ENCODE peak calls at places on chromosomes 3 and 15, in six cellular contexts. B is trophoblast cell, X is cardiac muscle cell, Z is stomach, T is SK-N-SH, K is sigmoid colon. J is an unnamed sample. For H3K27me3 and H3K36me3, the result is how much of the 10 kb centered on the place peaks cover.

GRCh38 chr15:57556040-57556439 is 35.7 kb upstream of the MYZAP start:
- DNase-seq in B (no peak), K (no peak), T (no peak), Z (no peak), X (no peak), J (no peak)

GRCh38 chr15:45703670-45704328 is 69.0 kb downstream of the SQOR start:
- DNase-seq in K (no peak), T (no peak), Z (no peak), X (no peak), B (no peak), J (peak)

GRCh38 chr3:60086811-60087210 is 1037.0 kb upstream of the CFAP20DC start:
- DNase-seq in Z (no peak), T (no peak), X (no peak), K (no peak), B (peak), J (no peak)

GRCh38 chr3:61030469-61031035 is 220.7 kb downstream of the FHIT start:
- DNase-seq in T (no peak), Z (no peak), B (peak), X (no peak), K (no peak), J (no peak)

GRCh38 chr3:51894939-51895338 is 8.2 kb downstream of the IQCF1 start:
- DNase-seq in Z (no peak), T (no peak), X (no peak), B (no peak), K (no peak), J (no peak)

GRCh38 chr3:172709776-172710708 is 825 bp downstream of the NCEH1 start:
- DNase-seq in K (peak), T (peak), X (peak), Z (peak), B (peak), J (peak)

GRCh38 chr3:135109681-135110080 is 314.6 kb downstream of the EPHB1 start:
- DNase-seq in X (no peak), K (no peak), B (no peak), T (no peak), Z (no peak), J (no peak)

GRCh38 chr3:13045904-13046568 is 27.2 kb downstream of the IQSEC1 start:
- DNase-seq in T (no peak), X (no peak), B (peak), Z (no peak), K (no peak), J (no peak)

GRCh38 chr3:172085557-172085895 is 46.1 kb downstream of the FNDC3B start:
- DNase-seq in B (no peak), K (no peak), T (no peak), X (no peak), Z (no peak), J (no peak)

GRCh38 chr3:142881445-142882224 is 7.2 kb downstream of the PCOLCE2 start:
- DNase-seq in T (no peak), K (no peak), X (no peak), B (no peak), Z (no peak), J (no peak)

GRCh38 chr3:115169808-115170207 is 22.7 kb upstream of the ZBTB20 start:
- DNase-seq in T (no peak), Z (no peak), X (no peak), K (no peak), B (peak), J (no peak)

GRCh38 chr15:63156086-63156707 is 1.1 kb downstream of the RPS27L start:
- DNase-seq in B (peak), K (no peak), X (no peak), T (peak), Z (no peak), J (no peak)

GRCh38 chr3:146163584-146163983 is 2.6 kb upstream of the PLOD2 start:
- DNase-seq in B (peak), X (no peak), K (no peak), T (no peak), Z (no peak), J (no peak)

GRCh38 chr15:27234593-27234992 is 263.6 kb downstream of the GABRG3 start:
- DNase-seq in T (peak), K (no peak), B (no peak), Z (no peak), X (no peak), J (no peak)

GRCh38 chr15:46260937-46261336 is 626.1 kb downstream of the SQOR start:
- DNase-seq in Z (no peak), B (no peak), X (no peak), K (no peak), T (no peak), J (peak)

GRCh38 chr3:169044341-169045113 is 619.0 kb downstream of the MECOM start:
- DNase-seq in Z (no peak), B (peak), T (no peak), X (no peak), K (no peak), J (no peak)

GRCh38 chr3:53518495-53518981 is 24.1 kb downstream of the CACNA1D start:
- DNase-seq in K (no peak), T (no peak), B (peak), Z (no peak), X (no peak), J (no peak)

GRCh38 chr15:55241895-55242294 is 45.2 kb upstream of the RSL24D1 start:
- DNase-seq in T (no peak), B (no peak), K (no peak), Z (no peak), X (no peak), J (no peak)

GRCh38 chr3:50267280-50267913 is 1.6 kb upstream of the SEMA3B start:
- DNase-seq in T (no peak), B (peak), X (peak), K (peak), Z (peak), J (peak)

GRCh38 chr3:94548581-94549316 is 485.9 kb downstream of the NSUN3 start:
- DNase-seq in Z (no peak), K (no peak), T (no peak), X (no peak), B (no peak), J (peak)

GRCh38 chr3:117526485-117527079 is 817.0 kb downstream of the TUSC7 start:
- DNase-seq in B (peak), X (peak), T (no peak), K (no peak), Z (peak), J (no peak)

GRCh38 chr3:52280046-52280445 is 1.6 kb upstream of the WDR82 start:
- DNase-seq in Z (no peak), X (peak), B (no peak), T (peak), K (no peak), J (no peak)

GRCh38 chr15:101201411-101202174 is 50.3 kb downstream of the CHSY1 start:
- DNase-seq in X (peak), K (peak), B (peak), T (peak), Z (peak), J (peak)

GRCh38 chr3:125008766-125009165 is 47.0 kb downstream of the HEG1 start:
- DNase-seq in T (no peak), K (no peak), X (no peak), B (no peak), Z (no peak), J (no peak)

GRCh38 chr3:129445472-129445871 is 5.4 kb downstream of the IFT122 start:
- DNase-seq in X (no peak), T (no peak), Z (no peak), K (no peak), B (no peak), J (no peak)

GRCh38 chr3:123602325-123602724 is 17.5 kb upstream of the HACD2 start:
- DNase-seq in Z (no peak), K (no peak), B (peak), X (no peak), T (no peak), J (no peak)

GRCh38 chr3:143974877-143975238 is 3.2 kb downstream of the DIPK2A start:
- DNase-seq in Z (no peak), K (no peak), B (no peak), X (no peak), T (no peak), J (no peak)

GRCh38 chr3:104411760-104412159 is 954.9 kb upstream of the ALCAM start:
- DNase-seq in X (no peak), B (no peak), T (no peak), K (no peak), Z (no peak), J (no peak)

GRCh38 chr15:76588811-76589747 is 252.5 kb downstream of the ISL2 start:
- DNase-seq in T (no peak), B (no peak), K (no peak), Z (no peak), X (no peak), J (peak)

GRCh38 chr3:181635141-181635540 is 76.6 kb upstream of the SOX2 start:
- DNase-seq in T (no peak), X (no peak), B (no peak), Z (no peak), K (no peak), J (no peak)

GRCh38 chr3:14423197-14423743 is 20.9 kb downstream of the SLC6A6 start:
- DNase-seq in B (peak), X (no peak), Z (peak), K (no peak), T (no peak), J (no peak)

GRCh38 chr3:197305854-197306253 is 7.4 kb upstream of the DLG1 start:
- DNase-seq in T (no peak), Z (no peak), X (no peak), K (no peak), B (no peak), J (no peak)

GRCh38 chr3:149534671-149535394 is 60.3 kb downstream of the TM4SF4 start:
- DNase-seq in K (peak), X (peak), B (no peak), Z (no peak), T (no peak), J (no peak)

GRCh38 chr3:52132930-52133329 is 21.3 kb downstream of the POC1A start:
- DNase-seq in B (no peak), K (no peak), T (no peak), Z (no peak), X (no peak), J (no peak)

GRCh38 chr3:122305818-122306621 is 19.0 kb upstream of the CSTA start:
- DNase-seq in K (no peak), T (no peak), Z (peak), X (peak), B (no peak), J (no peak)
- H3K4me3 ChIP-seq in K (no peak), T (no peak), Z (no peak), X (no peak), B (no peak), J (no peak)

DNA sequence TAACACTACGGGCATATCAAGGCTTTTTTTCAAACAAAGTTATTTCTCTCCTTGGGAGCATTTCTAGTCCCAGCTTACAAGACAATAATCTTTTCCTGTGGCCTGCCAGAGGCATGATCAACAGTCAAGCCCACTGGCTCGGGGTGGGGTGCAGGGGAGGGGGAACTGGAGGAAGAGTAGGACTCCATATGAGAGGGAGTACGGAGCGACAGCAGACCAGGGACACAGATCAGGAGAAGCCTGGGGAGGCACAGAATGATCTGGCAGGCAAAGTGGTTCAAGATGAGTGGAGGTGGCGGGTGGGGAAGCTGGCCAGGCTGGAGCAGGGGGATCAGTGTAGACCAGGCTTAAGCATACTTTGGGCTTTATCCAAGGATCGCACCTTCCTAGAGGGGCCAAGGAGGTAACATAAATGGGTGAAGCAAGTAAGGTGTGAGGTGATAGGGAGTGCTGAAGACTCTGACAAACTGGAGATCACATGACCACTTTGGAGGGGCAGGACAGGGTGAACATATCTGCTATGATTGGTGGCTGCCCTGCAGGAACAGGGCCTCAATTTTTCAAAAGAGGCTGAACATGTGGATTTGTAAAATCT is 37.4 kb downstream of the KLF15 start:
- DNase-seq in Z (no peak), X (no peak), B (no peak), K (no peak), T (peak), J (peak)
- H3K27me3 ChIP-seq in Z (under half), X (under half), B (under half), K (under half), T (under half), J (under half)

GRCh38 chr3:11566916-11567315 is 76.8 kb downstream of the VGLL4 start:
- DNase-seq in X (no peak), T (peak), K (no peak), Z (no peak), B (peak), J (peak)

GRCh38 chr3:11570251-11570650 is 73.5 kb downstream of the VGLL4 start:
- DNase-seq in K (no peak), X (no peak), Z (no peak), T (no peak), B (no peak), J (peak)

GRCh38 chr3:11567516-11568467 is 75.9 kb downstream of the VGLL4 start:
- DNase-seq in T (no peak), B (peak), K (no peak), Z (no peak), X (no peak), J (peak)

GRCh38 chr3:11569156-11569741 is 74.5 kb downstream of the VGLL4 start:
- DNase-seq in K (no peak), B (no peak), Z (no peak), X (no peak), T (no peak), J (peak)

GRCh38 chr3:11568503-11569155 is 75.1 kb downstream of the VGLL4 start:
- DNase-seq in X (no peak), K (peak), Z (no peak), B (peak), T (no peak), J (peak)
- H3K36me3 ChIP-seq in X (under half), K (under half), Z (under half), B (under half), T (under half), J (under half)

GRCh38 chr3:112407214-112407887 is 74.4 kb downstream of the CD200 start:
- DNase-seq in T (no peak), K (no peak), X (no peak), B (no peak), Z (no peak), J (no peak)
- H3K4me3 ChIP-seq in T (no peak), K (no peak), X (no peak), B (no peak), Z (no peak), J (no peak)

J was measured in H7.